ENCODE peak calls at places on chromosomes 3 and 15, in six cellular contexts. Q, E, A, S, B and O are unnamed samples.

GRCh38 chr15:40439461-40440299 is 1.1 kb upstream of the BAHD1 start:
- DNase-seq in E (peak), A (peak), B (peak), Q (peak), S (peak), O (peak)

GRCh38 chr3:127735767-127736693 is 63.3 kb downstream of the ABTB1 start:
- DNase-seq in B (peak), S (peak), E (peak), Q (no peak), A (peak), O (peak)

GRCh38 chr3:62678841-62679240 is 196.4 kb downstream of the CADPS start:
- DNase-seq in S (no peak), Q (no peak), A (no peak), B (no peak), E (no peak), O (no peak)

GRCh38 chr15:98689431-98689861 is 41.1 kb downstream of the IGF1R start:
- DNase-seq in E (peak), B (no peak), A (peak), Q (no peak), S (no peak), O (no peak)

GRCh38 chr3:153162513-153163348 is 705 bp downstream of the RAP2B start:
- DNase-seq in B (peak), Q (peak), A (peak), S (peak), E (peak), O (peak)

GRCh38 chr3:134201201-134202130 is 49.2 kb downstream of the RYK start:
- DNase-seq in S (no peak), A (peak), Q (no peak), B (no peak), E (no peak), O (no peak)

GRCh38 chr3:52233968-52234367 is 5.0 kb downstream of the TWF2 start:
- DNase-seq in E (no peak), Q (no peak), A (no peak), B (no peak), S (no peak), O (no peak)

GRCh38 chr3:12638105-12638504 is 25.8 kb downstream of the RAF1 start:
- DNase-seq in E (no peak), A (peak), Q (no peak), B (no peak), S (no peak), O (no peak)

GRCh38 chr3:62371735-62372591 is 1.4 kb downstream of the FEZF2 start:
- DNase-seq in A (no peak), B (no peak), S (no peak), E (no peak), Q (no peak), O (no peak)

GRCh38 chr3:195209836-195210551 is 61.0 kb downstream of the XXYLT1 start:
- DNase-seq in B (no peak), Q (peak), A (peak), E (peak), S (peak), O (peak)

GRCh38 chr3:195699860-195700259 is 20.9 kb upstream of the MUC20 start:
- DNase-seq in Q (no peak), B (no peak), S (no peak), A (no peak), E (no peak), O (no peak)

GRCh38 chr3:52277071-52277964 is 1.1 kb downstream of the WDR82 start:
- DNase-seq in B (peak), Q (peak), E (peak), A (peak), S (peak), O (peak)

GRCh38 chr3:37741644-37742043 is 120.0 kb upstream of the CTDSPL start:
- DNase-seq in S (no peak), E (peak), Q (peak), B (peak), A (no peak), O (peak)

GRCh38 chr3:51687472-51688205 is 16.6 kb downstream of the TEX264 start:
- DNase-seq in S (no peak), B (no peak), Q (no peak), A (peak), E (no peak), O (no peak)

GRCh38 chr3:107913671-107914070 is 177.2 kb downstream of the CD47 start:
- DNase-seq in Q (no peak), E (no peak), B (no peak), S (no peak), A (peak), O (no peak)

GRCh38 chr3:177468331-177468730 is 271.0 kb upstream of the TBL1XR1 start:
- DNase-seq in Q (no peak), S (no peak), B (no peak), E (no peak), A (peak), O (no peak)

GRCh38 chr3:54733615-54734014 is 194.2 kb downstream of the LRTM1 start:
- DNase-seq in S (no peak), Q (no peak), B (no peak), E (no peak), A (no peak), O (no peak)

GRCh38 chr15:51775967-51776816 is 24.8 kb downstream of the TMOD2 start:
- DNase-seq in A (peak), E (peak), B (peak), Q (peak), S (peak), O (peak)

GRCh38 chr15:78761891-78762385 is 49.3 kb downstream of the ADAMTS7 start:
- DNase-seq in Q (peak), A (no peak), B (no peak), E (peak), S (peak), O (no peak)

GRCh38 chr3:81198766-81199165 is 562.7 kb downstream of the GBE1 start:
- DNase-seq in E (no peak), A (no peak), B (no peak), S (no peak), Q (no peak), O (no peak)

GRCh38 chr15:55088207-55088606 is 108.5 kb downstream of the RSL24D1 start:
- DNase-seq in E (no peak), B (no peak), S (no peak), Q (no peak), A (no peak), O (no peak)

GRCh38 chr15:40722934-40723333 is 28.0 kb downstream of the RAD51 start:
- DNase-seq in S (no peak), A (peak), E (no peak), B (no peak), Q (no peak), O (no peak)

GRCh38 chr3:15319575-15319974 is 12.8 kb downstream of the SH3BP5 start:
- DNase-seq in A (peak), E (peak), S (peak), B (no peak), Q (peak), O (peak)

GRCh38 chr15:46670256-46670655 is 1035.4 kb downstream of the SQOR start:
- DNase-seq in A (no peak), B (no peak), E (no peak), S (no peak), Q (no peak), O (no peak)

GRCh38 chr15:66631616-66632263 is 65.9 kb upstream of the LCTL start:
- DNase-seq in A (no peak), B (no peak), E (no peak), Q (no peak), S (no peak), O (no peak)

GRCh38 chr3:144821583-144821982 is 850.0 kb downstream of the DIPK2A start:
- DNase-seq in S (no peak), E (no peak), A (peak), Q (no peak), B (no peak), O (no peak)

GRCh38 chr3:113212155-113212844 is 943 bp downstream of the BOC start:
- DNase-seq in A (no peak), Q (peak), E (no peak), B (peak), S (peak), O (peak)

GRCh38 chr3:76107935-76108570 is 322.7 kb upstream of the ZNF717 start:
- DNase-seq in E (peak), A (peak), Q (no peak), B (peak), S (no peak), O (no peak)

GRCh38 chr15:72604794-72605193 is 49.7 kb upstream of the GOLGA6B start:
- DNase-seq in S (no peak), E (no peak), Q (no peak), A (no peak), B (peak), O (no peak)

GRCh38 chr15:79091204-79091867 is 756 bp upstream of the RASGRF1 start:
- DNase-seq in Q (no peak), E (no peak), B (peak), S (no peak), A (peak), O (no peak)

GRCh38 chr3:60182697-60183096 is 1068.6 kb downstream of the FHIT start:
- DNase-seq in B (no peak), E (no peak), A (no peak), S (no peak), Q (no peak), O (no peak)

GRCh38 chr3:5822843-5823242 is 635.3 kb downstream of the EDEM1 start:
- DNase-seq in Q (no peak), S (no peak), E (no peak), A (no peak), B (no peak), O (no peak)

GRCh38 chr3:134437211-134437752 is 48.5 kb downstream of the ANAPC13 start:
- DNase-seq in A (no peak), S (no peak), Q (no peak), E (no peak), B (no peak), O (no peak)

GRCh38 chr15:37360724-37361123 is 260.4 kb upstream of the MEIS2 start:
- DNase-seq in B (no peak), Q (no peak), A (no peak), E (no peak), S (no peak), O (no peak)

GRCh38 chr3:184485256-184485655 is 76.3 kb upstream of the EPHB3 start:
- DNase-seq in B (no peak), S (no peak), A (no peak), E (no peak), Q (no peak), O (no peak)

GRCh38 chr3:123076496-123077418 is 9.9 kb downstream of the PDIA5 start:
- DNase-seq in A (no peak), Q (peak), S (peak), E (peak), B (no peak), O (peak)

GRCh38 chr15:28013480-28013879 is 85.6 kb downstream of the OCA2 start:
- DNase-seq in Q (no peak), E (no peak), B (no peak), S (no peak), A (no peak), O (no peak)

GRCh38 chr3:107674371-107674770 is 151.6 kb downstream of the BBX start:
- DNase-seq in B (no peak), Q (no peak), E (peak), A (peak), S (no peak), O (peak)

GRCh38 chr3:126474498-126475410 is 937 bp downstream of the ZXDC start:
- DNase-seq in Q (peak), A (peak), E (peak), S (peak), B (peak), O (peak)

GRCh38 chr3:126473292-126474168 is 2.2 kb downstream of the ZXDC start:
- DNase-seq in E (peak), S (no peak), A (no peak), Q (no peak), B (no peak), O (no peak)

GRCh38 chr3:126476166-126476975 is 680 bp upstream of the ZXDC start:
- DNase-seq in B (peak), S (peak), E (no peak), Q (peak), A (peak), O (no peak)

GRCh38 chr3:126476976-126477330 is 1.3 kb upstream of the ZXDC start:
- DNase-seq in E (peak), A (no peak), B (no peak), Q (no peak), S (no peak), O (no peak)

GRCh38 chr3:126475411-126476114 is at the start of gene ZXDC:
- DNase-seq in E (peak), A (peak), B (peak), S (peak), Q (peak), O (peak)
- TF ChIP-seq CTCF in E (no peak), A (peak), B (peak), S (no peak), Q (no peak), O (no peak)

DNA sequence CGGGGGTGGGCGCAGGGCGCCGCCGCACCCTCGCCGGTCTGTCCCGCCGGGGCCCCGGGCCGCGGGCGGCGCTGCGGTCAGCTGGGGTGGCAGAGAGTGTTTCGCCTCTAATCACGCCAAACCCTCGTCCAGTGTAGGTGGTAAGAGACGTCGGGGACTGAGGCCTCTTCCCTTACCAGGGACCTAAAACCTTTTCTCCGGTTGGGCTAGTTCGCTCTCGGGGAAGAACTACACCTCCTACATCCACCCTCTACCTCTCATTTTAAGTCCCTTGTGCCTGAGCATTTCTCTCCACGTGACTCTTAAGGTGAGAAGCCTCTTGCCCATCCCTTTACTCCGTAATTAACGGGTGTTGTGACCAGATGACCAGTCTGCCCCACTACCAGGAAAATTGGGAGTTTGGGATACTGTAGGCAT is 517 bp downstream of the TMEM42 start:
- DNase-seq in E (peak), Q (peak), S (no peak), A (peak), B (peak), O (peak)
- H3K27ac ChIP-seq in E (no peak), Q (peak), S (peak), A (peak), B (peak), O (peak)

GRCh38 chr15:73927476-73928240 is 1.4 kb downstream of the LOXL1 start:
- DNase-seq in S (peak), B (peak), A (peak), E (peak), Q (peak), O (peak)

GRCh38 chr15:73927003-73927475 is 777 bp downstream of the LOXL1 start:
- DNase-seq in Q (peak), S (peak), A (no peak), E (peak), B (no peak), O (peak)

GRCh38 chr15:73924258-73924921 is 1.9 kb upstream of the LOXL1 start:
- DNase-seq in A (peak), S (peak), Q (peak), E (peak), B (peak), O (peak)

GRCh38 chr15:73928241-73928579 is 1.9 kb downstream of the LOXL1 start:
- DNase-seq in B (no peak), S (no peak), Q (no peak), A (no peak), E (no peak), O (no peak)

GRCh38 chr15:73926191-73927002 is at the start of gene LOXL1:
- DNase-seq in Q (peak), E (peak), A (peak), B (no peak), S (peak), O (peak)
- TF ChIP-seq POLR2A in Q (peak), E (peak), A (peak), B (no peak), S (peak), O (no peak)

DNA sequence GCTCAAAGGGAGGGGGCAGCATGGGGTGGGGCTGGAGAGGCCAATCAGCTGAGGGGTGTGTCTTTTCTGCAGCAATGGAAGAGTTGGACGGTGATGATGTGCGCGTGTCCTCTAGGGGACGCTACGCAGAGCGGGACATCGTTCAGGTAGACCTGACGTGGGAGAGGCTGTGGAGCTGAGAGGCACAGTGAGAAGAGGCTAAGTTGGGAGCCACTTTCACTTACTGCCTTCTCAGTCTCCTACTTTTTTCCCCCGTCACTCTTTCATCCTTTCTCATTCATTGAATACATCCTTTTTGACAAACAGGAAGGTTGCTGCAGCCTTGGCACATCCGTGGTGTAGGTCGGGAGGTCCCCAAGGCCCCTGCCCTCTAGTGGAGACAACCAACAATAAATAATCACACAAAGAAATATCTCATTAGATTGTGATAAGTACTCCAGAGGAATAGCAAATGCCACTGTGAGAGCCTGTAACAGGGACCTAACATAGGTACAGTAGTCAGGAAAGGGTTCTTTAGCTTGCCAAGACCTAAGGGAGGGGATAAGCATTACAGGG is 4.4 kb upstream of the BRPF1 start:
- DNase-seq in A (no peak), S (no peak), E (no peak), Q (no peak), B (peak), O (no peak)
- TF ChIP-seq CTCF in A (no peak), S (no peak), E (peak), Q (no peak), B (peak), O (no peak)

GRCh38 chr3:24101676-24102168 is 156.6 kb downstream of the NR1D2 start:
- DNase-seq in E (no peak), A (no peak), B (no peak), S (no peak), Q (no peak), O (no peak)
- H3K27ac ChIP-seq in E (no peak), A (no peak), B (peak), S (no peak), Q (no peak), O (no peak)

GRCh38 chr3:9396301-9396631 is 1.1 kb upstream of the SETD5 start:
- DNase-seq in A (peak), E (peak), Q (peak), S (no peak), B (peak), O (peak)
- TF ChIP-seq POLR2A in A (no peak), E (no peak), Q (peak), S (peak), B (peak), O (peak)

GRCh38 chr3:24493951-24494615 is 567 bp downstream of the THRB start:
- DNase-seq in E (peak), B (peak), S (peak), Q (peak), A (no peak), O (peak)

GRCh38 chr3:24496529-24497482 is 2.2 kb upstream of the THRB start:
- DNase-seq in A (peak), S (peak), E (peak), Q (peak), B (peak), O (peak)

GRCh38 chr3:24494616-24495333 is at the start of gene THRB:
- DNase-seq in Q (peak), S (peak), B (peak), E (peak), A (no peak), O (peak)

GRCh38 chr3:24492971-24493551 is 1.6 kb downstream of the THRB start:
- DNase-seq in E (no peak), A (no peak), S (no peak), B (no peak), Q (no peak), O (no peak)

DNA sequence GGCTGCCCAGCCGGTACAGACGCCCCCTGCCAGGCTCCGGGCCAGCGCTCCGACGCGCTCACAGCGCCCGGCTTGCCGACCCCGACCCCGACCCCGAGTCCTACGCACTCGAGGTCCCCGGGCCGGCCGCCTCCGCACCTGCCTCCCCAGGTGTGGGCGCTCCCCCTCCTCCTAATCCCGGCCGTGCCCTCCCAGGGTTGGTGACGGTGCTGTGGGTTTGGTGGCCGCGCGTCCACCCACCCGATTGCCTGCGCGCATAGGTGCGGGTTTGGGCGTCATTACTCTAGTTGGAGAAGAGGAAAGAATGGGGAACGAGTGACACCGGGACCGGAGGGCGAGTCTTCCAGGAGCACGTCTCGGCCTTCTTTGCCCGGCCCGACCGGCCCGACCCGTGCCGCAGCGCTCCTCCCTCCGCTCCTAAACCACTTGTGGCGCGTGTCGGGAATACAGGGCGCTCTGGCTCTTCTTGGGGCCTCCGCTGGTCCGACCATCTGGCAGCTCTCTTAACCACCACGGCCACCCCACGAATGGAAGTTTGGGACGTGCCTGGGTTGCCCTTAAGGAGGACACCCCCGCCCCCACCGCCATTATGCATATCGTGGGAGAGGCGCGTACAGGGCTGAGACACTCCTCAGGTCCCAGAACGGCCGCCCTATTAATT is 814 bp upstream of the THRB start:
- DNase-seq in B (peak), E (peak), Q (peak), S (peak), A (no peak), O (peak)
- TF ChIP-seq CTCF in B (no peak), E (peak), Q (no peak), S (no peak), A (no peak), O (no peak)

GRCh38 chr3:156543043-156543555 is 11.8 kb downstream of the SSR3 start:
- DNase-seq in A (no peak), S (no peak), E (no peak), Q (no peak), B (no peak), O (no peak)
- H3K27ac ChIP-seq in A (no peak), S (no peak), E (no peak), Q (peak), B (no peak), O (peak)